ENCODE peak calls at places on chromosomes 16 and 17, in ten cellular contexts. H is T-cell, T is GM10248, O is NCI-H146, X is midbrain, Q is head of caudate nucleus, F is T follicular helper cell, S is T-helper 9 cell, A is nephron progenitor cell, V is NCI-H345. N is an unnamed sample.

GRCh38 chr16:54121084-54121483 is 165.5 kb downstream of the IRX3 start:
- DNase-seq in H (no peak), T (no peak), O (peak), X (no peak), Q (no peak), F (no peak), S (no peak), A (no peak), V (no peak), N (no peak)

GRCh38 chr17:4318596-4318995 is 47.9 kb downstream of the UBE2G1 start:
- DNase-seq in H (no peak), T (no peak), O (no peak), X (no peak), Q (no peak), F (no peak), S (no peak), A (no peak), V (no peak), N (no peak)

GRCh38 chr17:74842146-74842598 is 17.5 kb downstream of the GRIN2C start:
- DNase-seq in H (no peak), T (no peak), O (peak), X (no peak), Q (no peak), F (no peak), S (no peak), A (no peak), V (no peak), N (peak)

GRCh38 chr17:2337152-2337810 is at the start of gene SGSM2:
- DNase-seq in H (peak), T (peak), O (peak), X (peak), Q (peak), F (peak), S (peak), A (peak), V (peak), N (peak)

GRCh38 chr17:42276359-42276608 is at the start of gene STAT5B:
- DNase-seq in H (peak), T (peak), O (peak), X (peak), Q (peak), F (no peak), S (peak), A (peak), V (peak), N (peak)

GRCh38 chr16:48321307-48322036 is 63.7 kb downstream of the SIAH1 start:
- DNase-seq in H (no peak), T (no peak), O (no peak), X (no peak), Q (no peak), F (no peak), S (no peak), A (no peak), V (no peak), N (no peak)

GRCh38 chr17:67055811-67056745 is 11.7 kb downstream of the CACNG1 start:
- DNase-seq in H (no peak), T (no peak), O (peak), X (no peak), Q (no peak), F (no peak), S (no peak), A (no peak), V (no peak), N (peak)

GRCh38 chr17:64706224-64707076 is 44.3 kb upstream of the SMURF2 start:
- DNase-seq in H (no peak), T (no peak), O (peak), X (no peak), Q (no peak), F (no peak), S (no peak), A (no peak), V (no peak), N (peak)

GRCh38 chr17:31008374-31009035 is 37.7 kb downstream of the RNF135 start:
- DNase-seq in H (peak), T (peak), O (peak), X (peak), Q (peak), F (peak), S (peak), A (peak), V (peak), N (peak)

GRCh38 chr16:83002351-83003334 is 375.9 kb downstream of the CDH13 start:
- DNase-seq in H (no peak), T (no peak), O (no peak), X (no peak), Q (no peak), F (no peak), S (no peak), A (no peak), V (no peak), N (peak)

GRCh38 chr17:5630434-5630833 is 46.1 kb upstream of the NLRP1 start:
- DNase-seq in H (no peak), T (no peak), O (no peak), X (no peak), Q (no peak), F (no peak), S (no peak), A (no peak), V (no peak), N (no peak)

GRCh38 chr16:9330036-9330545 is 238.6 kb downstream of the HAPSTR1 start:
- DNase-seq in H (no peak), T (no peak), O (no peak), X (no peak), Q (no peak), F (no peak), S (no peak), A (no peak), V (no peak), N (no peak)

GRCh38 chr16:3143598-3144330 is 8.9 kb downstream of the ZNF213 start:
- DNase-seq in H (no peak), T (no peak), O (peak), X (no peak), Q (no peak), F (no peak), S (no peak), A (no peak), V (no peak), N (peak)

GRCh38 chr17:80474231-80474932 is 2.0 kb downstream of the NPTX1 start:
- DNase-seq in H (no peak), T (no peak), O (peak), X (peak), Q (peak), F (no peak), S (no peak), A (peak), V (peak), N (peak)

GRCh38 chr16:81431554-81432353 is 12.9 kb upstream of the CMIP start:
- DNase-seq in H (no peak), T (no peak), O (peak), X (no peak), Q (no peak), F (no peak), S (no peak), A (no peak), V (peak), N (peak)

GRCh38 chr17:40556884-40557414 is 8.3 kb downstream of the CCR7 start:
- DNase-seq in H (no peak), T (no peak), O (peak), X (no peak), Q (no peak), F (no peak), S (no peak), A (no peak), V (no peak), N (peak)

GRCh38 chr17:4715071-4715749 is 4.8 kb downstream of the ARRB2 start:
- DNase-seq in H (peak), T (no peak), O (no peak), X (no peak), Q (no peak), F (no peak), S (peak), A (no peak), V (no peak), N (no peak)

GRCh38 chr16:23282508-23282907 is 19.6 kb upstream of the SCNN1B start:
- DNase-seq in H (no peak), T (no peak), O (no peak), X (no peak), Q (no peak), F (no peak), S (no peak), A (no peak), V (no peak), N (peak)

GRCh38 chr16:66070140-66070887 is 296.2 kb upstream of the CDH5 start:
- DNase-seq in H (no peak), T (no peak), O (no peak), X (peak), Q (peak), F (no peak), S (no peak), A (no peak), V (peak), N (no peak)

GRCh38 chr17:73278465-73279453 is 17.1 kb upstream of the CPSF4L start:
- DNase-seq in H (no peak), T (no peak), O (no peak), X (peak), Q (no peak), F (no peak), S (no peak), A (no peak), V (peak), N (peak)

GRCh38 chr16:81774348-81774747 is 4.7 kb upstream of the PLCG2 start:
- DNase-seq in H (no peak), T (no peak), O (no peak), X (no peak), Q (no peak), F (no peak), S (no peak), A (no peak), V (no peak), N (no peak)

GRCh38 chr17:19720631-19721426 is 4.4 kb upstream of the SLC47A2 start:
- DNase-seq in H (no peak), T (no peak), O (peak), X (no peak), Q (no peak), F (no peak), S (no peak), A (peak), V (no peak), N (peak)